ENCODE peak calls at places on chromosomes 6 and 20, in seven cellular contexts. X is mucosa of descending colon; H is aorta; U is choroid plexus epithelial cell; E is CD8-positive, alpha-beta memory T cell; Q is thoracic aorta; B is foreskin fibroblast. C is an unnamed sample.

GRCh38 chr6:118963003-118963402 is 28.0 kb upstream of the MCM9 start:
- DNase-seq in Q (no peak), E (no peak), B (no peak), H (no peak), U (peak; percentile 45), X (no peak), C (no peak)

GRCh38 chr20:20214757-20215275 is 153.1 kb upstream of the INSM1 start:
- DNase-seq in E (no peak), B (no peak), U (no peak), Q (no peak), H (no peak), X (no peak), C (no peak)

GRCh38 chr6:168681748-168682147 is 240.8 kb downstream of the SMOC2 start:
- DNase-seq in U (no peak), H (no peak), E (no peak), B (no peak), X (no peak), Q (no peak), C (no peak)

GRCh38 chr6:56255370-56255769 is 8.0 kb upstream of the COL21A1 start:
- DNase-seq in U (peak; percentile 32), X (no peak), H (no peak), E (no peak), B (no peak), Q (no peak), C (peak; percentile 21)

GRCh38 chr20:37524859-37525708 is 2.6 kb downstream of the BLCAP start:
- DNase-seq in Q (no peak), X (no peak), B (no peak), H (no peak), E (no peak), U (no peak), C (no peak)

GRCh38 chr20:44601801-44602204 is 19.4 kb downstream of the PKIG start:
- DNase-seq in Q (peak; percentile 66), X (peak; percentile 49), H (peak; percentile 88), E (no peak), U (peak; percentile 91), B (peak; percentile 57), C (peak; percentile 56)

GRCh38 chr6:133567656-133568055 is 321.3 kb upstream of the TCF21 start:
- DNase-seq in X (no peak), U (no peak), B (no peak), H (no peak), E (no peak), Q (no peak), C (peak; percentile 50)

GRCh38 chr6:134482585-134483346 is 164.9 kb upstream of the SGK1 start:
- DNase-seq in U (peak; percentile 38), Q (no peak), B (no peak), E (no peak), H (no peak), X (no peak), C (no peak)

GRCh38 chr20:52864895-52865590 is 107.1 kb upstream of the TSHZ2 start:
- DNase-seq in U (no peak), H (no peak), X (no peak), E (no peak), B (no peak), Q (no peak), C (no peak)
- H3K4me3 ChIP-seq in U (no peak overlapping the region), H (no peak overlapping the region), X (no peak overlapping the region), E (no peak overlapping the region), B (no peak overlapping the region), Q (no peak overlapping the region), C (no peak overlapping the region)

GRCh38 chr6:95841560-95841959 is 174.2 kb upstream of the FUT9 start:
- DNase-seq in H (no peak), U (no peak), Q (no peak), B (no peak), X (no peak), E (no peak), C (no peak)

GRCh38 chr6:95848717-95849116 is 167.1 kb upstream of the FUT9 start:
- DNase-seq in E (no peak), B (no peak), H (no peak), Q (no peak), U (no peak), X (no peak), C (no peak)

GRCh38 chr6:95846652-95847051 is 169.1 kb upstream of the FUT9 start:
- DNase-seq in U (no peak), H (no peak), X (no peak), E (no peak), B (no peak), Q (no peak), C (no peak)

GRCh38 chr6:95847061-95847460 is 168.7 kb upstream of the FUT9 start:
- DNase-seq in X (no peak), E (no peak), H (no peak), U (no peak), B (no peak), Q (no peak), C (no peak)
- H3K4me3 ChIP-seq in X (no peak overlapping the region), E (no peak overlapping the region), H (no peak overlapping the region), U (no peak overlapping the region), B (no peak overlapping the region), Q (no peak overlapping the region), C (no peak overlapping the region)

DNA sequence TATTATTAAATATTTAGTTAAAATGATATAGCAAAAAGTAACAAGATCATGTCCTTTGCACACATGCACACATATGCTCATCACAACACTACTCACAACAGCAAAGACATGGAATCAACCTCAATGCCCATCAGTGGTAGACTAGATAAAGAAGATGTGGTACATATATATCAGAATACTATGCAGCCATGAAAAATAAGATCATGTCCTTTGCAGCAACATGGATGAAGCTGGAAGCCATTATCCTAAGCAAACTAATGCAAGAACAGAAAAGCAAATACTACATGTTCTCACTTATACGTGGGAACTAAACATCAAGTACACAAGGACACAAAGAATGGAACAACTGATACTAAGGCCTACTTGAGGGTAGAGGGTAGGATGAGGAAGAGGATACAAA is 14.3 kb downstream of the AK9 start:
- DNase-seq in B (no peak), H (no peak), U (no peak), Q (no peak), X (no peak), E (no peak), C (no peak)
- H3K4me3 ChIP-seq in B (no peak overlapping the region), H (no peak overlapping the region), U (no peak overlapping the region), Q (no peak overlapping the region), X (no peak overlapping the region), E (no peak overlapping the region), C (no peak overlapping the region)

DNA sequence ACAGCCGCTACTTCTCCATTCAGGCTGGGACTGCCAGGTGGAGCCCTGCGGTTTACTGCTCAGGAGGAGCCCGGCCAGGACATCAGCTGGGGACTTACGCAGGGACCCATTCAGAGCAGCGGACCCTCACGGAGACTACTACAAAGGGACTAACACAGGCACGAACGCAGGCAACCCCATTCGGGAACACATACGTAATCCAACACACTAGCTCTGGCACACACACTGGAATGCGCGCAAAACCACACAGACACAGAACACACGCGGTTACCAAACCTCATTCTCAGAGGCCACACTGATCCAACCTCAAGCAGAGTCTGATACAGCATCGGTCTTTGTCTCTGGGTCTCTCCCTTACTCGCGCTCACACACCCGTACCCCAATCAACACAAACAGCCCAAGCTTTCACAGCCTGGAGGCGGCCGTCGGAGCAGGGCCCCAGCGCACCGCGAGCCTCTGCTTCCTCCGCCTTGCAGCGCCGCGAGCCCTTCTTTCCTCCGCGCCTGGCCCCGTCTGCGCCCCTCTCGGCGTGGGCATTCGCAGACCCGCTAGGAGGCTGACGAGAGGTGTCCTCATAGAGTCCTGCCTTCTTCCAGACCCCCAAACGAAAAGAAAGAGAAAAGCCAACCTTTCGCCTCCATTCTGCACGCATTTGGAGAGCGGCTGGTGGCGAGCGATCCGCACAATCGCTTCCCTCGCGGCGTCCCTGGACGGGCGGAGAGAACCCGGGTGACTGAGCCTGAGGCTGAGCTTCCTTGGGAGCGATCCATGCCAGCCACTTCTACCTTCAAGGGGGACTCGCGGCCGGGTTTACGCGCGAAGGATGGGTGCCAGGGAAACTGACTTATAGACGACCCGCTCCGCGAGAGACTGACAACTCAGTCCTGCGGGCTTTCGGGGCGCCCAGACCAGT is 961 bp upstream of the SLC32A1 start:
- DNase-seq in Q (no peak), E (no peak), B (no peak), X (no peak), U (peak; percentile 56), H (no peak), C (no peak)
- H3K4me3 ChIP-seq in Q (no peak overlapping the region), E (no peak overlapping the region), B (no peak overlapping the region), X (no peak overlapping the region), U (no peak overlapping the region), H (no peak overlapping the region), C (no peak overlapping the region)

GRCh38 chr6:86937219-86938079 is at the start of gene HTR1E:
- DNase-seq in H (peak; percentile 69), E (no peak), U (peak; percentile 44), B (peak; percentile 2), X (peak; percentile 6), Q (no peak), C (no peak)
- H3K4me3 ChIP-seq in H (no peak within 1 kb of the TSS), E (no peak within 1 kb of the TSS), U (peak within 1 kb of the TSS; percentile 23), B (no peak within 1 kb of the TSS), X (no peak within 1 kb of the TSS), Q (peak within 1 kb of the TSS; percentile 57), C (no peak within 1 kb of the TSS)

DNA sequence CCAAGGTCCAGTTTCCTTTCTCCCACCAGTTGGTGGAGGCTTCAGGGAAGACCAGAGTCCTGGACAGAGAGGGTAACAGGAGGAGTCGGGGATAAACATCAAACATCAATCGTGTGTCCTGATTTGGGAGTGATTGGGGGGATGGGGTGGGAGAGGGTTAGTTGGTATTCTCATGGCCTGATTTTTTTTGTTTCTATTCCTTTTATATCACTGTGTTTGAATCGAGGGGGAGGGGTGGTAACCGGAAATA is 365 bp upstream of the HSD17B8 start:
- DNase-seq in E (no peak), B (no peak), Q (no peak), X (no peak), U (no peak), H (no peak), C (no peak)
- H3K4me3 ChIP-seq in E (peak overlapping the region; percentile 83), B (peak overlapping the region; percentile 19), Q (peak overlapping the region; percentile 90), X (peak overlapping the region; percentile 57), U (peak overlapping the region; percentile 32), H (no peak overlapping the region), C (peak overlapping the region; percentile 70)

GRCh38 chr20:36468149-36469000 is 72.9 kb upstream of the MYL9 start:
- DNase-seq in B (no peak), X (no peak), E (no peak), U (no peak), H (no peak), Q (peak; percentile 31), C (no peak)
- H3K4me3 ChIP-seq in B (no peak overlapping the region), X (no peak overlapping the region), E (no peak overlapping the region), U (no peak overlapping the region), H (no peak overlapping the region), Q (no peak overlapping the region), C (no peak overlapping the region)

DNA sequence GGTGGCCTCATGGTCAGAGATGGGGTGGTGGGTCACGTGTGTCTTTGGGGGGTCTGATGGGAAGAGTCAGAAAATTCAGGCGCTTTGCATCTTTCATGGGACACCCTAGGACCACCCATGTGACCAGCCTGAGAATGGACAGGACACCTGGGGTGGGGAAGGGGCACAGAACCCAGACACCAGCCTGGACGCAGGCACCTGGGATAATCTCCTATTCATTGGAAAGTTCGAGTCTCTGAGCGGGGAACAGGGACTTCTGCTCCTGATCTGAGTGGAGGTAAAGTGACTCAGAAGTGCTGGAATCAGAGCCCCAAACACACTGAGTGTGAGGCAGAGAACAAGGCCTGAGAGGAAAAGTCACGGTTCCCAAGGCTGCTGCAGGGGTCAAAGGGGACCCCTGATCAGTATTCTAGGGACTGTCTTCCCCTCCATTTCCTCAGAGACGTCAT is 1.4 kb downstream of the HLA-B start:
- DNase-seq in H (no peak), X (no peak), E (no peak), Q (no peak), B (no peak), U (no peak), C (no peak)
- H3K4me3 ChIP-seq in H (no peak overlapping the region), X (no peak overlapping the region), E (peak overlapping the region; percentile 100), Q (peak overlapping the region; percentile 91), B (peak overlapping the region; percentile 76), U (peak overlapping the region; percentile 22), C (peak overlapping the region; percentile 69)

C was measured in AG04449.